ENCODE peak calls at places on chromosomes 5 and 9, in four cellular contexts. G, Z, F and C are unnamed samples.

GRCh38 chr9:93668261-93668871 is 92.0 kb downstream of the PHF2 start:
- DNase-seq in G (no peak), Z (no peak), F (peak; percentile 94), C (no peak)

GRCh38 chr5:179599973-179600372 is 23.5 kb downstream of the HNRNPH1 start:
- DNase-seq in G (no peak), Z (no peak), F (no peak), C (no peak)

GRCh38 chr5:122149691-122150090 is 20.3 kb downstream of the ZNF474 start:
- DNase-seq in G (no peak), Z (no peak), F (no peak), C (no peak)

GRCh38 chr9:82130331-82131042 is 141.9 kb downstream of the SPATA31D1 start:
- DNase-seq in G (peak; percentile 1), Z (no peak), F (no peak), C (no peak)

GRCh38 chr9:86721843-86722705 is 225.2 kb downstream of the GAS1 start:
- DNase-seq in G (no peak), Z (no peak), F (no peak), C (no peak)

GRCh38 chr9:133102190-133103021 is 18.6 kb downstream of the RALGDS start:
- DNase-seq in G (no peak), Z (no peak), F (no peak), C (no peak)

GRCh38 chr5:141478321-141478945 is 2.7 kb downstream of the PCDHGC3 start:
- DNase-seq in G (no peak), Z (no peak), F (no peak), C (no peak)

GRCh38 chr5:67249590-67249895 is 52.9 kb upstream of the CD180 start:
- DNase-seq in G (no peak), Z (no peak), F (no peak), C (no peak)

GRCh38 chr5:159555084-159555483 is 224.8 kb upstream of the IL12B start:
- DNase-seq in G (no peak), Z (no peak), F (no peak), C (no peak)

GRCh38 chr9:112034216-112034611 is 137.6 kb downstream of the UGCG start:
- DNase-seq in G (no peak), Z (no peak), F (no peak), C (no peak)

GRCh38 chr5:94113-94892 is 2.3 kb downstream of the PLEKHG4B start:
- DNase-seq in G (no peak), Z (no peak), F (no peak), C (no peak)

GRCh38 chr9:91900057-91900816 is 49.8 kb downstream of the ROR2 start:
- DNase-seq in G (no peak), Z (no peak), F (peak; percentile 78), C (no peak)
- TF ChIP-seq TCF7L2 in G (no peak), Z (no peak), F (no peak), C (no peak)

DNA sequence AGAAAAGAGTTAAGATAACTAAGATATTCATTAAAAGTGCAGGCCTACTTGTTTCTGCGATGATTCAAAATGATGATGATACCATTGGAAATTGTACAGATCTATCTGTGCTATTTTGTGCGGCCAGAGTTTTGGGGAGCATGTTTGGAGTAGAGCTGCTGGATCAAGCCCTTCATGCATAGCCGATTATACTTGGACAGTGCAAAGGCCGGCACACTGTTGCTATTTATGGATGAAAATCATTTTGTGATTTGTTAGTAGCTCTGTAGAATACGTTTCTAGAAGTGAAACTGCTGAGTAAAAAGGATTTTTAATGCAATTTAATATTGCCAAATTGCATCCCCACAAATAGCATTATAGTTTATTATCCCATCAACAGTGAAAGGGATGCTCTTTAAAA is 82.1 kb upstream of the NMUR2 start:
- DNase-seq in G (no peak), Z (no peak), F (no peak), C (no peak)
- TF ChIP-seq POLR2AphosphoS5 in G (no peak), Z (no peak), F (no peak), C (no peak)

GRCh38 chr5:76104027-76104426 is 20.8 kb downstream of the SV2C start:
- DNase-seq in G (peak; percentile 11), Z (no peak), F (no peak), C (no peak)
- TF ChIP-seq TCF7L2 in G (no peak), Z (no peak), F (no peak), C (no peak)

GRCh38 chr5:55993013-55993412 is 1.8 kb downstream of the IL6ST start:
- DNase-seq in G (no peak), Z (no peak), F (no peak), C (no peak)

GRCh38 chr5:55993628-55994501 is 898 bp downstream of the IL6ST start:
- DNase-seq in G (no peak), Z (no peak), F (no peak), C (no peak)

GRCh38 chr5:55991768-55992486 is 2.8 kb downstream of the IL6ST start:
- DNase-seq in G (peak; percentile 40), Z (no peak), F (no peak), C (no peak)

GRCh38 chr5:55994998-55995914 is 493 bp upstream of the IL6ST start:
- DNase-seq in G (peak; percentile 96), Z (peak; percentile 88), F (peak; percentile 97), C (peak; percentile 76)

DNA sequence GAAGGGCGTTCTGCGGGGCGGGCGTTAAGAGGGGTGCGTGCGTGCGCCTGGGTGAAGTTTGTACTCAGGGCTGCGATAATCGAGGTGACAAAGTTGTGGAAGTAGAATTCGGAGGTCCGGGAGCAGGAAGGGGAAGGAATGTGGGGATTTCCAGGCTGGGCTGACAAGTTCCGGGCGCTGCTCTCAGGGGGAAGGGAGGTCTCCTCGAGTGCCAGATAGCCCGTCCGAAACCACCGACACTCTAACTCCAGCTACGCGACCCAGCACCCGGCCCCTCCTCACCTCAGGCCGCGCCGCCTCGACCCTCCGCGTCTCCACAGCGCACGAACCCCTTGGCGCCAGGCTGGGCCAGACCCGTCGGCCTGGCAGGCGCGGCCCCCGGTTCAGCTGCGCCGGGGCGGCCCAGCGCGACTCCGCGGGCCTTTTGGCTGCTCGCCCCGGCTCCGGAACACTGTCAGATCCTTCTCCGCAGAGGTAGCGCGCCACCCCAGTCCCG is at the start of gene IL6ST:
- DNase-seq in G (peak; percentile 46), Z (no peak), F (no peak), C (no peak)
- TF ChIP-seq POLR2AphosphoS5 in G (no peak), Z (no peak), F (peak; percentile 52), C (peak; percentile 66)